ENCODE peak calls at places on chromosome 4, in four cellular contexts. One of them, this sample, is unnamed.

GRCh38 chr4:180923476-180923875 is 1319.7 kb upstream of the TENM3 start:
- DNase-seq in tibial nerve: no peak
- DNase-seq in HCT116: no peak
- DNase-seq in testis: no peak
- DNase-seq in this sample: no peak

GRCh38 chr4:143768007-143768591 is 67.6 kb upstream of the FREM3 start:
- DNase-seq in tibial nerve: no peak
- DNase-seq in HCT116: peak; percentile 45
- DNase-seq in testis: no peak
- DNase-seq in this sample: no peak

GRCh38 chr4:121707344-121707743 is 10.6 kb upstream of the ANXA5 start:
- DNase-seq in tibial nerve: no peak
- DNase-seq in HCT116: no peak
- DNase-seq in testis: no peak
- DNase-seq in this sample: no peak

GRCh38 chr4:181662383-181662782 is 580.8 kb upstream of the TENM3 start:
- DNase-seq in tibial nerve: no peak
- DNase-seq in HCT116: no peak
- DNase-seq in testis: no peak
- DNase-seq in this sample: no peak

GRCh38 chr4:26701095-26701494 is 117.2 kb downstream of the TBC1D19 start:
- DNase-seq in tibial nerve: no peak
- DNase-seq in HCT116: no peak
- DNase-seq in testis: no peak
- DNase-seq in this sample: no peak

GRCh38 chr4:165928601-165929000 is 55.6 kb downstream of the TLL1 start:
- DNase-seq in tibial nerve: no peak
- DNase-seq in HCT116: no peak
- DNase-seq in testis: no peak
- DNase-seq in this sample: no peak

GRCh38 chr4:128846063-128846462 is 36.6 kb downstream of the JADE1 start:
- DNase-seq in tibial nerve: no peak
- DNase-seq in HCT116: no peak
- DNase-seq in testis: no peak
- DNase-seq in this sample: no peak

GRCh38 chr4:164904336-164904735 is 27.4 kb downstream of the APELA start:
- DNase-seq in tibial nerve: no peak
- DNase-seq in HCT116: no peak
- DNase-seq in testis: no peak
- DNase-seq in this sample: no peak

GRCh38 chr4:111113591-111113990 is 490.7 kb upstream of the PITX2 start:
- DNase-seq in tibial nerve: no peak
- DNase-seq in HCT116: no peak
- DNase-seq in testis: no peak
- DNase-seq in this sample: no peak

GRCh38 chr4:176229645-176230044 is 34.3 kb upstream of the SPATA4 start:
- DNase-seq in tibial nerve: no peak
- DNase-seq in HCT116: no peak
- DNase-seq in testis: no peak
- DNase-seq in this sample: no peak

GRCh38 chr4:142016031-142016430 is 379.6 kb downstream of the IL15 start:
- DNase-seq in tibial nerve: no peak
- DNase-seq in HCT116: no peak
- DNase-seq in testis: no peak
- DNase-seq in this sample: no peak

GRCh38 chr4:5276475-5277045 is 225.3 kb downstream of the STK32B start:
- DNase-seq in tibial nerve: no peak
- DNase-seq in HCT116: no peak
- DNase-seq in testis: no peak
- DNase-seq in this sample: no peak

GRCh38 chr4:2862528-2862927 is 18.9 kb downstream of the ADD1 start:
- DNase-seq in tibial nerve: no peak
- DNase-seq in HCT116: peak; percentile 15
- DNase-seq in testis: no peak
- DNase-seq in this sample: no peak

GRCh38 chr4:153501578-153501977 is 35.4 kb downstream of the TMEM131L start:
- DNase-seq in tibial nerve: no peak
- DNase-seq in HCT116: no peak
- DNase-seq in testis: no peak
- DNase-seq in this sample: no peak

GRCh38 chr4:113181289-113182007 is 132.0 kb downstream of the ANK2 start:
- DNase-seq in tibial nerve: no peak
- DNase-seq in HCT116: no peak
- DNase-seq in testis: no peak
- DNase-seq in this sample: no peak

GRCh38 chr4:183360161-183360919 is 38.1 kb upstream of the CLDN24 start:
- DNase-seq in tibial nerve: no peak
- DNase-seq in HCT116: no peak
- DNase-seq in testis: peak; percentile 62
- DNase-seq in this sample: no peak

GRCh38 chr4:170420255-170420693 is 330.5 kb upstream of the AADAT start:
- DNase-seq in tibial nerve: no peak
- DNase-seq in HCT116: no peak
- DNase-seq in testis: peak; percentile 18
- DNase-seq in this sample: no peak

GRCh38 chr4:147865926-147866325 is 134.0 kb downstream of the ARHGAP10 start:
- DNase-seq in tibial nerve: no peak
- DNase-seq in HCT116: no peak
- DNase-seq in testis: no peak
- DNase-seq in this sample: no peak

GRCh38 chr4:98341309-98341708 is 80.1 kb downstream of the RAP1GDS1 start:
- DNase-seq in tibial nerve: no peak
- DNase-seq in HCT116: no peak
- DNase-seq in testis: no peak
- DNase-seq in this sample: no peak

GRCh38 chr4:33924239-33924638 is 2320.1 kb downstream of the ARAP2 start:
- DNase-seq in tibial nerve: no peak
- DNase-seq in HCT116: peak; percentile 82
- DNase-seq in testis: peak; percentile 15
- DNase-seq in this sample: no peak

GRCh38 chr4:99947190-99947578 is 766 bp upstream of the DNAJB14 start:
- DNase-seq in tibial nerve: no peak
- DNase-seq in HCT116: no peak
- DNase-seq in testis: no peak
- DNase-seq in this sample: no peak
- TF ChIP-seq POLR2A in tibial nerve: no peak
- TF ChIP-seq POLR2A in HCT116: peak; percentile 46
- TF ChIP-seq POLR2A in testis: no peak
- TF ChIP-seq POLR2A in this sample: no peak

GRCh38 chr4:83362492-83363329 is 28.1 kb upstream of the HPSE start:
- DNase-seq in tibial nerve: no peak
- DNase-seq in HCT116: no peak
- DNase-seq in testis: no peak
- DNase-seq in this sample: no peak
- TF ChIP-seq CTCF in tibial nerve: no peak
- TF ChIP-seq CTCF in HCT116: peak; percentile 56
- TF ChIP-seq CTCF in testis: peak; percentile 17
- TF ChIP-seq CTCF in this sample: no peak

GRCh38 chr4:109433281-109434006 is at the start of gene SEC24B:
- DNase-seq in tibial nerve: peak; percentile 82
- DNase-seq in HCT116: peak; percentile 57
- DNase-seq in testis: peak; percentile 93
- DNase-seq in this sample: peak; percentile 49
- TF ChIP-seq POLR2A in tibial nerve: peak; percentile 29
- TF ChIP-seq POLR2A in HCT116: peak; percentile 67
- TF ChIP-seq POLR2A in testis: no peak
- TF ChIP-seq POLR2A in this sample: peak; percentile 71

DNA sequence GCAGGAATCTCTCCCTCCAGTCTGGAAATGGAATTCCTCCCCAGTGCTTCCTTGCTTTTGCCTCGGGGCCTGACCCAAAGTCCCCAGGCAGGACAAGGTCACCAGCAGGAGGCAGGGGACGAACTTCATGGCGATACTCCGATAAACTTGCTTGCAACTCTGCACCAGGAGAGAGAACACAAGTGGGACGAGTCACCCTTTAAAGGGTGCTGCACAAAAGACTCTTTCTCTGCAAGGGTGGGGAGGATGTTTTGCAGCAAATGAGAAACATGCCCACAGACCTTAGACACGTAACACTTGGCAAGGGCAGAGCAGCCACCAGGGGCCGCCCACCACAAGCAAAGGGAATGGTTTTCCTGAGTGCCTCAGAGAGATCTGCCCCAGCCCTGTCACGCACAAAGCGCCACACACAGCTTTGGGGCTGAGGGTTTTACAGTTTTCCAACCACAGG is at the start of gene FGFBP2:
- DNase-seq in tibial nerve: peak; percentile 53
- DNase-seq in HCT116: peak; percentile 21
- DNase-seq in testis: peak; percentile 80
- DNase-seq in this sample: no peak
- TF ChIP-seq CTCF in tibial nerve: no peak
- TF ChIP-seq CTCF in HCT116: peak; percentile 74
- TF ChIP-seq CTCF in testis: no peak
- TF ChIP-seq CTCF in this sample: no peak

GRCh38 chr4:1288786-1289185 is 905 bp upstream of the MAEA start:
- DNase-seq in tibial nerve: no peak
- DNase-seq in HCT116: no peak
- DNase-seq in testis: no peak
- DNase-seq in this sample: no peak

GRCh38 chr4:1290165-1290977 is 680 bp downstream of the MAEA start:
- DNase-seq in tibial nerve: no peak
- DNase-seq in HCT116: no peak
- DNase-seq in testis: peak; percentile 38
- DNase-seq in this sample: no peak

GRCh38 chr4:1291091-1291490 is 1.4 kb downstream of the MAEA start:
- DNase-seq in tibial nerve: no peak
- DNase-seq in HCT116: no peak
- DNase-seq in testis: no peak
- DNase-seq in this sample: no peak

GRCh38 chr4:1291996-1292702 is 2.5 kb downstream of the MAEA start:
- DNase-seq in tibial nerve: no peak
- DNase-seq in HCT116: no peak
- DNase-seq in testis: no peak
- DNase-seq in this sample: no peak

DNA sequence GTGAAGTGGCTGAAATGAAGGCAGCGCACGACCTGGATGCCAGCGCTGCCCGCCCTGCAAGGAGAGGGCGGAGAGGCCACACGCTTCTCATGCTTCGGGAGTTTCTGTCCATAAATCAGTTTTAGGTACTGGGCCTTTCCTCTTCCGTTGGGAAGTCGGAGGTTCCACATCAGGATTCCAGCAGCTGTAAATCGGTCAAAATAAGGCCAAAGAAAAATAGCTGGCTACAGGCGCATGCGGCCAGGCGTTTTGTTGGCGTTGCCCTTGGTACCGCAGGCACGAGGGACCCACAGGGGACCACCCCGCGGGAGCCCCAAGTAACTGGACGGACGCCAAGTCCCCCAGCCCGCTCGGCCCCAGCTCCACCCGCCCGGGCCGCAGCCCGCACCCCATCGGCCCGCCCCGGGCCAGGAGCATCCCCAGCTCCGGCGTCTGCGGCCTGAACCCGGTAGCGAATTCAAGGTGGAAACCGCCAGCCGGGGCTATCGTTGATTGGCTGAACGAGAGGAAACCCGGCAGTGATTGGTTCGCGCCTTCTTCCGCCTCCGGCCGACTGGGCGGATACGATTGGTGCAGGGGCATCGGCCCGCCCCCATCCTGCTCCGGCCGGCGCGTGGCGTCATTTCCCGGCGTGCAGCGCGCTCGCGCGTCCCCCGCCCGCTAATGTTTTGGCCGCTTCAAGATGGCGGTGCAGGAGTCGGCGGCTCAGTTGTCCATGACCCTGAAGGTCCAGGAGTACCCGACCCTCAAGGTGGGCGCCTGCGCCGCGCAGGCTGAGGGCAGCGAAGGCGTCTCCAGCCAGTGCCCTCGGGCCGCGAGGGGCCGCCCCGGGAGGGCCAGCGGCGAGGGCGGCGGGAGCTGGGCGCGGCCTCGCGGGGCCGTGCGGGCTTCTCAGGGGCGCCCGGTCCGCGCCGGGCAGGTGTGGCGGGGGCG is at the start of gene MAEA:
- DNase-seq in tibial nerve: peak; percentile 94
- DNase-seq in HCT116: peak; percentile 91
- DNase-seq in testis: peak; percentile 97
- DNase-seq in this sample: peak; percentile 73
- TF ChIP-seq POLR2A in tibial nerve: peak; percentile 59
- TF ChIP-seq POLR2A in HCT116: peak; percentile 63
- TF ChIP-seq POLR2A in testis: peak; percentile 25
- TF ChIP-seq POLR2A in this sample: peak; percentile 40

GRCh38 chr4:6622744-6623143 is 17.7 kb upstream of the MRFAP1 start:
- DNase-seq in tibial nerve: no peak
- DNase-seq in HCT116: no peak
- DNase-seq in testis: no peak
- DNase-seq in this sample: no peak

GRCh38 chr4:6619466-6620255 is 20.8 kb upstream of the MRFAP1 start:
- DNase-seq in tibial nerve: no peak
- DNase-seq in HCT116: no peak
- DNase-seq in testis: no peak
- DNase-seq in this sample: no peak

GRCh38 chr4:6621556-6621927 is 18.9 kb upstream of the MRFAP1 start:
- DNase-seq in tibial nerve: no peak
- DNase-seq in HCT116: no peak
- DNase-seq in testis: no peak
- DNase-seq in this sample: no peak

GRCh38 chr4:6620296-6620695 is 20.2 kb upstream of the MRFAP1 start:
- DNase-seq in tibial nerve: no peak
- DNase-seq in HCT116: no peak
- DNase-seq in testis: no peak
- DNase-seq in this sample: no peak

DNA sequence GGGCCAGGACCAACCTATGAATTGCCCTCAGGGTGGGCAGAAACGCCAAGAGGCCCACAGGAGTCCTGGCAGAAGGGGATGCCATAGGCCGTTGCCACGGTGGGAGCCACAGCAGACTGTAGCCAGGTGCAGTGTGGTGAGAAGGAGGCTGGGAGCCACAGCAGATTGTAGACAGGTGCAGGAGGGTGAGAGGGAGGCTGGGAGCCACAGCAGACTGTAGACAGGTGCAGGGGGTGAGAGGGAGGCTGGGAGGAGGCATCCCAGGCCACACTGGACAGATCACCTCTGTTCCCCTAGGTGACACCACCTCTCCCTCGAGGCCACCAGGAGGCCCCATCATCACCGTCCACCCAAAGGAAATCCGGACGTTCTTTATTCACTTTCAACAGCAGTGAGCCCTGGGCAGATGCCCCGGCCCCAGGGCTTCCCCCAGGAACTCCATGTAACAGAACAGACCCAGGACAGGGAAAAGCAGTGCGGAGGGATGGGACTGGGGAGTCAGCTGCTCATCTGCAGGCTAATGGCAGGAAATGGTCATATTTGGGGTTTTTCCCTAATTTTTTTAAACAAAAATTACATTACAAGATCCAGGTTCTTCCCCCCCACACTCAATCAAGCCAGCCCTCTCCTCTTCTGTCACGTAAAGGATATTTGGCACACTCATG is 19.5 kb upstream of the MRFAP1 start:
- DNase-seq in tibial nerve: no peak
- DNase-seq in HCT116: no peak
- DNase-seq in testis: no peak
- DNase-seq in this sample: no peak
- TF ChIP-seq CTCF in tibial nerve: no peak
- TF ChIP-seq CTCF in HCT116: no peak
- TF ChIP-seq CTCF in testis: no peak
- TF ChIP-seq CTCF in this sample: no peak